ENCODE peak calls at places on chromosomes 16 and 17, in eight cellular contexts. Q is stimulated activated CD4-positive, alpha-beta T cell treated with anti-CD3 and anti-CD28 coated beads, Interleukin-1b, Interleukin-23, amount 100 ng/mL, for 24 hours; H is activated CD8-positive, alpha-beta memory T cell treated with anti-CD3 and anti-CD28 coated beads for 4 hours; S is SW480; L is lower lobe of right lung; F is tibial nerve; D is BE2C; R is stimulated activated CD8-positive, alpha-beta memory T cell treated with anti-CD3 and anti-CD28 coated beads, Interleukin-4, amount 100 ng/mL, for 1 hour. N is an unnamed sample.

GRCh38 chr17:42194133-42194899 is at the start of gene GHDC:
- DNase-seq in Q (peak), H (peak), S (peak), L (peak), F (peak), D (peak), R (peak), N (peak)

GRCh38 chr16:69443809-69444611 is 19.6 kb downstream of the CYB5B start:
- DNase-seq in Q (no peak), H (no peak), S (no peak), L (no peak), F (no peak), D (peak), R (peak), N (no peak)

GRCh38 chr17:75476274-75476673 is 19.8 kb downstream of the TMEM94 start:
- DNase-seq in Q (no peak), H (no peak), S (no peak), L (no peak), F (no peak), D (no peak), R (no peak), N (no peak)

GRCh38 chr17:79220715-79221291 is 146.2 kb downstream of the ENGASE start:
- DNase-seq in Q (no peak), H (no peak), S (no peak), L (peak), F (no peak), D (peak), R (no peak), N (no peak)

GRCh38 chr17:13601776-13602551 is at the start of gene HS3ST3A1:
- DNase-seq in Q (no peak), H (no peak), S (peak), L (peak), F (no peak), D (peak), R (no peak), N (no peak)

GRCh38 chr16:2498085-2498484 is 15.7 kb upstream of the ATP6V0C start:
- DNase-seq in Q (no peak), H (no peak), S (no peak), L (no peak), F (no peak), D (no peak), R (no peak), N (no peak)

GRCh38 chr16:55830658-55831294 is 2.1 kb downstream of the CES1 start:
- DNase-seq in Q (no peak), H (no peak), S (no peak), L (no peak), F (no peak), D (no peak), R (no peak), N (no peak)

GRCh38 chr17:42411905-42412679 is 11.0 kb downstream of the CAVIN1 start:
- DNase-seq in Q (no peak), H (no peak), S (no peak), L (no peak), F (no peak), D (no peak), R (no peak), N (no peak)

GRCh38 chr17:81203136-81203535 is 19.6 kb downstream of the CEP131 start:
- DNase-seq in Q (no peak), H (no peak), S (no peak), L (no peak), F (no peak), D (no peak), R (no peak), N (no peak)

GRCh38 chr16:5442986-5443385 is 345.4 kb upstream of the EEF2KMT start:
- DNase-seq in Q (no peak), H (no peak), S (no peak), L (no peak), F (no peak), D (no peak), R (no peak), N (no peak)

GRCh38 chr16:28309811-28310311 is 17.5 kb downstream of the SBK1 start:
- DNase-seq in Q (peak), H (peak), S (no peak), L (peak), F (no peak), D (no peak), R (peak), N (no peak)

GRCh38 chr17:40319651-40320550 is 10.9 kb downstream of the RARA start:
- DNase-seq in Q (no peak), H (peak), S (no peak), L (peak), F (peak), D (no peak), R (peak), N (no peak)

GRCh38 chr16:25859645-25860044 is 167.9 kb downstream of the HS3ST4 start:
- DNase-seq in Q (no peak), H (no peak), S (no peak), L (no peak), F (no peak), D (no peak), R (no peak), N (no peak)

GRCh38 chr17:19464033-19465026 is 53.3 kb downstream of the RNF112 start:
- DNase-seq in Q (no peak), H (no peak), S (no peak), L (no peak), F (no peak), D (no peak), R (no peak), N (no peak)

GRCh38 chr16:67174706-67175231 is 4.4 kb downstream of the NOL3 start:
- DNase-seq in Q (no peak), H (no peak), S (peak), L (no peak), F (no peak), D (no peak), R (no peak), N (no peak)